ENCODE peak calls at places on chromosomes 7 and 10, in four cellular contexts. One of them, this sample, is unnamed.

GRCh38 chr10:72889391-72889831 is 4.1 kb upstream of the OIT3 start:
- DNase-seq in IMR-90: peak
- DNase-seq in H1: no peak
- DNase-seq in H9: no peak
- DNase-seq in this sample: no peak

GRCh38 chr7:4845740-4846142 is 16.1 kb downstream of the PAPOLB start:
- DNase-seq in H1: peak
- DNase-seq in H9: peak
- DNase-seq in IMR-90: no peak
- DNase-seq in this sample: peak

GRCh38 chr10:13284050-13284449 is 15.8 kb downstream of the PHYH start:
- DNase-seq in H9: no peak
- DNase-seq in IMR-90: no peak
- DNase-seq in H1: no peak
- DNase-seq in this sample: no peak

GRCh38 chr10:78541528-78542470 is 508.1 kb downstream of the RPS24 start:
- DNase-seq in H9: no peak
- DNase-seq in H1: no peak
- DNase-seq in IMR-90: peak
- DNase-seq in this sample: peak

GRCh38 chr10:88039496-88040200 is 176.2 kb downstream of the PTEN start:
- DNase-seq in H1: no peak
- DNase-seq in H9: no peak
- DNase-seq in IMR-90: peak
- DNase-seq in this sample: no peak

GRCh38 chr7:25353744-25354143 is 125.5 kb upstream of the NPVF start:
- DNase-seq in H1: no peak
- DNase-seq in IMR-90: no peak
- DNase-seq in H9: no peak
- DNase-seq in this sample: no peak

GRCh38 chr7:69759373-69759772 is 161.1 kb downstream of the AUTS2 start:
- DNase-seq in H1: no peak
- DNase-seq in IMR-90: no peak
- DNase-seq in H9: no peak
- DNase-seq in this sample: no peak

GRCh38 chr10:63217120-63217605 is 84.0 kb downstream of the NRBF2 start:
- DNase-seq in H9: no peak
- DNase-seq in IMR-90: peak
- DNase-seq in H1: no peak
- DNase-seq in this sample: peak

GRCh38 chr10:104683567-104683966 is 42.5 kb downstream of the SORCS3 start:
- DNase-seq in H9: no peak
- DNase-seq in IMR-90: no peak
- DNase-seq in H1: no peak
- DNase-seq in this sample: no peak

GRCh38 chr10:36519909-36520308 is 605.5 kb upstream of the ANKRD30A start:
- DNase-seq in H1: no peak
- DNase-seq in H9: no peak
- DNase-seq in IMR-90: no peak
- DNase-seq in this sample: no peak

GRCh38 chr10:36515313-36515712 is 610.1 kb upstream of the ANKRD30A start:
- DNase-seq in IMR-90: peak
- DNase-seq in H1: no peak
- DNase-seq in H9: no peak
- DNase-seq in this sample: no peak

DNA sequence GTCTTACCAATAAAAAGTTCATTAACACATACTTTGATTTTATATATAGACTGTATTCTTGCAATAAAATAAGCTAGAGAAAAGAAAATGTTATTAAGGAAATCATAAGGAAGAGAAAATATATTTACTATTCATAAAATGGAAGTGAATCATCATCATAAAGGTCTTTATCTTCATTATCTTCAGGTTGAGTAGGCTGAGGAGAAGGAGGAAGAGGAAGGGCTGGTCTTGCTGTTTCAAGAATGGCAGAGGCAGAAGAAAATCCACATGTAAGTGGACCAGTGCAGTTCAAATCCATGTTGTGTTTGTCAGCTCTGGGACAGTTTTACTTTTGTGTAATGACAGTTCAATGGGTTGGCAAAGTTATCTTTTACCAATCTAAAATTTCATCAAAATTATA is 609.1 kb upstream of the ANKRD30A start:
- DNase-seq in H9: no peak
- DNase-seq in IMR-90: no peak
- DNase-seq in H1: no peak
- DNase-seq in this sample: no peak
- H3K56ac ChIP-seq in H9: no peak
- H3K56ac ChIP-seq in IMR-90: no peak
- H3K56ac ChIP-seq in H1: no peak
- H3K56ac ChIP-seq in this sample: no peak

DNA sequence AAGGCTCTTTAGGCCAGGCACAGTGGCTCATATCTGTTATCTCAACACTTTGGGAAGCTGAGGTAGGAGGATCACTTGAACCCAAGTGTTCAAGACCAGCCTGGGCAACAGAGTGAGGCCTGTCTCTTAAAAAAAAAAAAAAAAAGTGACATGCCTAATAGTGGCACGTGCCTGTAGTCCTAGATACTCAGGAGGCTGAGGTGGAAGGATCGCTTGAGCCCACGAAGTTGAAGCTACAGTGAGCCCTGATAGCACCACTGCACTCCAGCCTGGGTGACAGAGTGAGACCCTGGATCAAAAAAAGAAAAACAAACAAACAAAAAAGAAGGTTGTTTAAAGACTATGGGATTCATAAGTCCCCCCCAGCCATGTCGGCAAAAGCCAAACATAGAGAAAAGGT is 42.2 kb upstream of the NRF1 start:
- DNase-seq in IMR-90: no peak
- DNase-seq in H9: no peak
- DNase-seq in H1: no peak
- DNase-seq in this sample: no peak
- H3K56ac ChIP-seq in IMR-90: no peak
- H3K56ac ChIP-seq in H9: no peak
- H3K56ac ChIP-seq in H1: no peak
- H3K56ac ChIP-seq in this sample: no peak

GRCh38 chr7:100794741-100795140 is 32.6 kb downstream of the EPHB4 start:
- DNase-seq in H9: no peak
- DNase-seq in IMR-90: no peak
- DNase-seq in H1: no peak
- DNase-seq in this sample: no peak

GRCh38 chr7:100803398-100804161 is 23.7 kb downstream of the EPHB4 start:
- DNase-seq in IMR-90: peak
- DNase-seq in H9: peak
- DNase-seq in H1: no peak
- DNase-seq in this sample: peak

GRCh38 chr7:100801833-100802568 is 25.3 kb downstream of the EPHB4 start:
- DNase-seq in H9: peak
- DNase-seq in H1: no peak
- DNase-seq in IMR-90: peak
- DNase-seq in this sample: peak

GRCh38 chr7:100802951-100803350 is 24.4 kb downstream of the EPHB4 start:
- DNase-seq in H1: no peak
- DNase-seq in IMR-90: no peak
- DNase-seq in H9: no peak
- DNase-seq in this sample: no peak

GRCh38 chr7:100799037-100799896 is 28.1 kb downstream of the EPHB4 start:
- DNase-seq in IMR-90: peak
- DNase-seq in H9: peak
- DNase-seq in H1: no peak
- DNase-seq in this sample: peak
- H3K56ac ChIP-seq in IMR-90: no peak
- H3K56ac ChIP-seq in H9: no peak
- H3K56ac ChIP-seq in H1: no peak
- H3K56ac ChIP-seq in this sample: peak

GRCh38 chr10:94131885-94132284 is 138.2 kb downstream of the PLCE1 start:
- DNase-seq in H9: no peak
- DNase-seq in H1: no peak
- DNase-seq in IMR-90: peak
- DNase-seq in this sample: no peak

GRCh38 chr10:94138391-94138790 is 144.7 kb downstream of the PLCE1 start:
- DNase-seq in H1: no peak
- DNase-seq in IMR-90: peak
- DNase-seq in H9: no peak
- DNase-seq in this sample: no peak

GRCh38 chr10:94137747-94138146 is 144.0 kb downstream of the PLCE1 start:
- DNase-seq in H9: no peak
- DNase-seq in IMR-90: peak
- DNase-seq in H1: no peak
- DNase-seq in this sample: no peak

GRCh38 chr10:94129393-94130130 is 135.8 kb downstream of the PLCE1 start:
- DNase-seq in IMR-90: peak
- DNase-seq in H9: no peak
- DNase-seq in H1: no peak
- DNase-seq in this sample: no peak

GRCh38 chr10:94133239-94133638 is 139.5 kb downstream of the PLCE1 start:
- DNase-seq in H1: no peak
- DNase-seq in IMR-90: no peak
- DNase-seq in H9: no peak
- DNase-seq in this sample: no peak
- H3K56ac ChIP-seq in H1: no peak
- H3K56ac ChIP-seq in IMR-90: no peak
- H3K56ac ChIP-seq in H9: no peak
- H3K56ac ChIP-seq in this sample: no peak

GRCh38 chr7:45680776-45681175 is 106.6 kb downstream of the ADCY1 start:
- DNase-seq in H9: peak
- DNase-seq in IMR-90: no peak
- DNase-seq in H1: no peak
- DNase-seq in this sample: no peak
- H3K56ac ChIP-seq in H9: no peak
- H3K56ac ChIP-seq in IMR-90: no peak
- H3K56ac ChIP-seq in H1: no peak
- H3K56ac ChIP-seq in this sample: no peak

GRCh38 chr7:137096607-137097006 is 228.2 kb downstream of the CHRM2 start:
- DNase-seq in H9: no peak
- DNase-seq in H1: no peak
- DNase-seq in IMR-90: peak
- DNase-seq in this sample: no peak
- H3K56ac ChIP-seq in H9: no peak
- H3K56ac ChIP-seq in H1: no peak
- H3K56ac ChIP-seq in IMR-90: no peak
- H3K56ac ChIP-seq in this sample: no peak

GRCh38 chr10:107913317-107914294 is 749.1 kb upstream of the SORCS1 start:
- DNase-seq in H9: peak
- DNase-seq in H1: no peak
- DNase-seq in IMR-90: no peak
- DNase-seq in this sample: peak
- H3K56ac ChIP-seq in H9: no peak
- H3K56ac ChIP-seq in H1: no peak
- H3K56ac ChIP-seq in IMR-90: no peak
- H3K56ac ChIP-seq in this sample: peak

DNA sequence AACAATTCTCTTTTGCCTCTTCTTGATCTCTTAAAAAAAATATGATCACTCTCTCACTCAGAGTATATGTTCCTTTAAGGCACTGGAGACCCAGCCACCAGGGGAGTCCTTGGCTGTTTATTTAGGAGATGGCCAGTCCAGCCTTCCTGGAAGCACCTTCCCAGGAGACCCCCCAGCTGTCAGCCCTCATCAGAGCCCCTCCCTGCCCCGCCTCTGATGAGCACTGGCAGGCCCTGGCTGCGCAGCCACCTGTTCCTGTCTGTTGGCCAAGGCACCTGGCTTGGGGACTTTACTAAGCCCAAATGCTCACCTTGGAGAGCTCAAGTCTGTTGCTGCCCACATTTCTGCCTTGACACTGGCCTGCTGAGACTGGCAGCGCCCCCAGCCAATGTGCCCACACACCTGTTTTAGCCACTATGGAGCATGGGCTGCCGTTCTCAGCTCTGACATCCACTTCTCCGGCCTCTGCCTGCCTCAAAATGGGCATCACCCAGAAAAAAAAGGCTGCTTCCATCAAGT is 124.7 kb downstream of the ELMO1 start:
- DNase-seq in H1: no peak
- DNase-seq in IMR-90: no peak
- DNase-seq in H9: no peak
- DNase-seq in this sample: no peak
- H3K56ac ChIP-seq in H1: no peak
- H3K56ac ChIP-seq in IMR-90: no peak
- H3K56ac ChIP-seq in H9: no peak
- H3K56ac ChIP-seq in this sample: no peak

This sample was measured in mesendoderm.